ENCODE peak calls at places on chromosomes 4 and X, in five cellular contexts. Q, Y, G, R and K are unnamed samples.

GRCh38 chr4:476501-476900 is 22.5 kb downstream of the ZNF721 start:
- DNase-seq in Q (no peak), G (no peak), R (no peak), Y (no peak), K (no peak)

GRCh38 chr4:129143359-129143758 is 47.4 kb downstream of the C4orf33 start:
- DNase-seq in Q (no peak), G (no peak), R (no peak), Y (no peak), K (no peak)

GRCh38 chr4:181264908-181265307 is 978.3 kb upstream of the TENM3 start:
- DNase-seq in R (no peak), Q (no peak), Y (no peak), G (no peak), K (no peak)

GRCh38 chrX:117543885-117544284 is 572.7 kb downstream of the KLHL13 start:
- DNase-seq in Y (no peak), R (no peak), Q (no peak), G (no peak), K (no peak)

GRCh38 chr4:22216278-22216677 is 267.7 kb upstream of the KCNIP4 start:
- DNase-seq in Y (no peak), Q (no peak), R (no peak), G (no peak), K (no peak)

GRCh38 chr4:1746265-1746691 is 25.0 kb downstream of the TACC3 start:
- DNase-seq in G (peak), Y (peak), R (peak), Q (no peak), K (peak)

GRCh38 chrX:118484216-118484903 is 11.3 kb upstream of the DOCK11 start:
- DNase-seq in Q (no peak), G (no peak), R (no peak), Y (no peak), K (no peak)

GRCh38 chr4:78669453-78669852 is 106.7 kb upstream of the BMP2K start:
- DNase-seq in Q (no peak), R (no peak), Y (no peak), G (no peak), K (no peak)

GRCh38 chrX:129651756-129652564 is 2.8 kb downstream of the APLN start:
- DNase-seq in Q (no peak), R (no peak), G (no peak), Y (no peak), K (no peak)

GRCh38 chrX:7216981-7217587 is 69.1 kb upstream of the PUDP start:
- DNase-seq in Y (no peak), R (no peak), G (no peak), Q (no peak), K (no peak)

GRCh38 chr4:122798101-122798500 is 28.5 kb upstream of the FGF2 start:
- DNase-seq in G (no peak), Y (peak), Q (no peak), R (peak), K (no peak)

GRCh38 chr4:7970031-7970946 is 30.6 kb upstream of the AFAP1 start:
- DNase-seq in Y (no peak), G (peak), R (peak), Q (no peak), K (peak)

GRCh38 chr4:56786955-56787354 is 34.5 kb downstream of the SPINK2 start:
- DNase-seq in Y (peak), R (peak), Q (peak), G (no peak), K (no peak)

GRCh38 chr4:135739354-135739753 is 1537.8 kb upstream of the PABPC4L start:
- DNase-seq in G (no peak), R (no peak), Q (no peak), Y (no peak), K (no peak)

GRCh38 chrX:50100188-50100587 is 100.6 kb downstream of the AKAP4 start:
- DNase-seq in Q (no peak), Y (no peak), R (peak), G (no peak), K (no peak)

GRCh38 chr4:88457307-88458090 is 580 bp downstream of the HERC5 start:
- DNase-seq in R (peak), Y (peak), G (peak), Q (no peak), K (peak)

GRCh38 chr4:130336585-130337217 is 1240.7 kb downstream of the C4orf33 start:
- DNase-seq in Q (no peak), Y (no peak), G (no peak), R (peak), K (no peak)

GRCh38 chrX:76931518-76931917 is 504.0 kb downstream of the MAGEE1 start:
- DNase-seq in G (no peak), Y (no peak), R (no peak), Q (no peak), K (no peak)

GRCh38 chr4:40238700-40239548 is 42.1 kb downstream of the RHOH start:
- DNase-seq in R (no peak), G (peak), Q (no peak), Y (peak), K (peak)

GRCh38 chrX:103773445-103773844 is 3.2 kb upstream of the PLP1 start:
- DNase-seq in Y (no peak), R (no peak), G (no peak), Q (no peak), K (no peak)

GRCh38 chr4:68655764-68656444 is 14.5 kb downstream of the UGT2B15 start:
- DNase-seq in Q (no peak), R (no peak), Y (no peak), G (no peak), K (no peak)

GRCh38 chr4:26206339-26206738 is 114.5 kb upstream of the RBPJ start:
- DNase-seq in Y (peak), Q (no peak), R (no peak), G (no peak), K (no peak)

GRCh38 chr4:52957220-52957686 is 95.1 kb downstream of the RASL11B start:
- DNase-seq in Y (no peak), R (no peak), Q (no peak), G (no peak), K (no peak)

GRCh38 chr4:153142700-153143438 is 61.4 kb upstream of the TRIM2 start:
- DNase-seq in G (peak), R (peak), Q (peak), Y (peak), K (peak)

GRCh38 chrX:11759172-11759460 is 1.1 kb downstream of the MSL3 start:
- DNase-seq in Q (no peak), G (no peak), R (no peak), Y (no peak), K (no peak)

GRCh38 chr4:108396900-108397299 is 223.5 kb upstream of the RPL34 start:
- DNase-seq in R (peak), Y (no peak), G (no peak), Q (no peak), K (no peak)

GRCh38 chrX:97524997-97525396 is 641.3 kb downstream of the RPA4 start:
- DNase-seq in R (no peak), Q (no peak), Y (no peak), G (no peak), K (no peak)

GRCh38 chr4:10853196-10853595 is 168.6 kb upstream of the CLNK start:
- DNase-seq in G (no peak), R (no peak), Q (no peak), Y (no peak), K (no peak)

GRCh38 chrX:151789179-151789800 is 54.7 kb downstream of the CNGA2 start:
- DNase-seq in Y (peak), Q (no peak), G (no peak), R (peak), K (no peak)

GRCh38 chr4:4424499-4425115 is 37.7 kb downstream of the NSG1 start:
- DNase-seq in R (no peak), G (no peak), Q (no peak), Y (no peak), K (no peak)

GRCh38 chrX:121216979-121217378 is 169.6 kb downstream of the GLUD2 start:
- DNase-seq in Y (no peak), G (no peak), R (no peak), Q (no peak), K (no peak)

GRCh38 chrX:131763674-131764073 is 219.8 kb downstream of the OR13H1 start:
- DNase-seq in Y (peak), G (no peak), Q (no peak), R (no peak), K (no peak)